ENCODE peak calls at places on chromosomes 2 and 18, in nine cellular contexts. One of them, this sample, is unnamed.

GRCh38 chr18:30945769-30946168 is 96.8 kb downstream of the DSC3 start:
- DNase-seq in NCI-H1092 treated with DMSO at 0.1 percent for 48 hours: no peak
- DNase-seq in NCI-H2029: no peak
- DNase-seq in NCI-H2081: no peak
- DNase-seq in H1: no peak
- DNase-seq in neuronal stem cell: no peak
- DNase-seq in GM03348: no peak
- DNase-seq in hippocampal formation: no peak
- DNase-seq in nephron progenitor cell: no peak
- DNase-seq in this sample: no peak

GRCh38 chr2:127541849-127542630 is 6.6 kb downstream of the MYO7B start:
- DNase-seq in NCI-H1092 treated with DMSO at 0.1 percent for 48 hours: peak; percentile 0
- DNase-seq in NCI-H2029: no peak
- DNase-seq in NCI-H2081: no peak
- DNase-seq in H1: no peak
- DNase-seq in neuronal stem cell: no peak
- DNase-seq in GM03348: peak; percentile 33
- DNase-seq in hippocampal formation: no peak
- DNase-seq in nephron progenitor cell: no peak
- DNase-seq in this sample: no peak

GRCh38 chr2:33602216-33602830 is 3.2 kb upstream of the FAM98A start:
- DNase-seq in NCI-H1092 treated with DMSO at 0.1 percent for 48 hours: no peak
- DNase-seq in NCI-H2029: no peak
- DNase-seq in NCI-H2081: no peak
- DNase-seq in H1: no peak
- DNase-seq in neuronal stem cell: no peak
- DNase-seq in GM03348: peak; percentile 62
- DNase-seq in hippocampal formation: no peak
- DNase-seq in nephron progenitor cell: no peak
- DNase-seq in this sample: no peak

GRCh38 chr2:36459725-36460137 is 104.2 kb downstream of the CRIM1 start:
- DNase-seq in NCI-H1092 treated with DMSO at 0.1 percent for 48 hours: peak; percentile 12
- DNase-seq in NCI-H2029: peak; percentile 48
- DNase-seq in NCI-H2081: no peak
- DNase-seq in H1: no peak
- DNase-seq in neuronal stem cell: peak; percentile 26
- DNase-seq in GM03348: no peak
- DNase-seq in hippocampal formation: peak; percentile 17
- DNase-seq in nephron progenitor cell: peak; percentile 12
- DNase-seq in this sample: peak; percentile 66

GRCh38 chr2:46145017-46145416 is 152.2 kb upstream of the EPAS1 start:
- DNase-seq in NCI-H1092 treated with DMSO at 0.1 percent for 48 hours: no peak
- DNase-seq in NCI-H2029: no peak
- DNase-seq in NCI-H2081: no peak
- DNase-seq in H1: no peak
- DNase-seq in neuronal stem cell: no peak
- DNase-seq in GM03348: no peak
- DNase-seq in hippocampal formation: no peak
- DNase-seq in nephron progenitor cell: no peak
- DNase-seq in this sample: no peak

GRCh38 chr2:170144758-170145157 is 33.2 kb upstream of the MYO3B start:
- DNase-seq in NCI-H1092 treated with DMSO at 0.1 percent for 48 hours: no peak
- DNase-seq in NCI-H2029: no peak
- DNase-seq in NCI-H2081: no peak
- DNase-seq in H1: no peak
- DNase-seq in neuronal stem cell: no peak
- DNase-seq in GM03348: no peak
- DNase-seq in hippocampal formation: no peak
- DNase-seq in nephron progenitor cell: no peak
- DNase-seq in this sample: no peak

GRCh38 chr18:61825386-61825785 is 67.4 kb downstream of the RNF152 start:
- DNase-seq in NCI-H1092 treated with DMSO at 0.1 percent for 48 hours: no peak
- DNase-seq in NCI-H2029: no peak
- DNase-seq in NCI-H2081: no peak
- DNase-seq in H1: no peak
- DNase-seq in neuronal stem cell: no peak
- DNase-seq in GM03348: peak; percentile 53
- DNase-seq in hippocampal formation: no peak
- DNase-seq in nephron progenitor cell: no peak
- DNase-seq in this sample: no peak

GRCh38 chr18:48453330-48454063 is 44.3 kb upstream of the ZBTB7C start:
- DNase-seq in NCI-H1092 treated with DMSO at 0.1 percent for 48 hours: no peak
- DNase-seq in NCI-H2029: no peak
- DNase-seq in NCI-H2081: no peak
- DNase-seq in H1: no peak
- DNase-seq in neuronal stem cell: no peak
- DNase-seq in GM03348: no peak
- DNase-seq in hippocampal formation: no peak
- DNase-seq in nephron progenitor cell: no peak
- DNase-seq in this sample: no peak

GRCh38 chr2:33366473-33366872 is 110.0 kb upstream of the RASGRP3 start:
- DNase-seq in NCI-H1092 treated with DMSO at 0.1 percent for 48 hours: no peak
- DNase-seq in NCI-H2029: no peak
- DNase-seq in NCI-H2081: no peak
- DNase-seq in H1: no peak
- DNase-seq in neuronal stem cell: no peak
- DNase-seq in GM03348: peak; percentile 57
- DNase-seq in hippocampal formation: peak; percentile 51
- DNase-seq in nephron progenitor cell: no peak
- DNase-seq in this sample: no peak

GRCh38 chr2:65345626-65346025 is 86.8 kb downstream of the SPRED2 start:
- DNase-seq in NCI-H1092 treated with DMSO at 0.1 percent for 48 hours: no peak
- DNase-seq in NCI-H2029: no peak
- DNase-seq in NCI-H2081: no peak
- DNase-seq in H1: no peak
- DNase-seq in neuronal stem cell: no peak
- DNase-seq in GM03348: peak; percentile 65
- DNase-seq in hippocampal formation: no peak
- DNase-seq in nephron progenitor cell: no peak
- DNase-seq in this sample: no peak

GRCh38 chr2:23510471-23510870 is 125.5 kb downstream of the KLHL29 start:
- DNase-seq in NCI-H1092 treated with DMSO at 0.1 percent for 48 hours: peak; percentile 56
- DNase-seq in NCI-H2029: peak; percentile 40
- DNase-seq in NCI-H2081: no peak
- DNase-seq in H1: no peak
- DNase-seq in neuronal stem cell: no peak
- DNase-seq in GM03348: no peak
- DNase-seq in hippocampal formation: no peak
- DNase-seq in nephron progenitor cell: no peak
- DNase-seq in this sample: no peak

GRCh38 chr2:45890094-45890646 is 238.7 kb downstream of the PRKCE start:
- DNase-seq in NCI-H1092 treated with DMSO at 0.1 percent for 48 hours: no peak
- DNase-seq in NCI-H2029: no peak
- DNase-seq in NCI-H2081: no peak
- DNase-seq in H1: no peak
- DNase-seq in neuronal stem cell: no peak
- DNase-seq in GM03348: no peak
- DNase-seq in hippocampal formation: no peak
- DNase-seq in nephron progenitor cell: no peak
- DNase-seq in this sample: no peak

GRCh38 chr18:21369146-21369545 is 127.1 kb downstream of the GREB1L start:
- DNase-seq in NCI-H1092 treated with DMSO at 0.1 percent for 48 hours: no peak
- DNase-seq in NCI-H2029: no peak
- DNase-seq in NCI-H2081: no peak
- DNase-seq in H1: no peak
- DNase-seq in neuronal stem cell: no peak
- DNase-seq in GM03348: no peak
- DNase-seq in hippocampal formation: no peak
- DNase-seq in nephron progenitor cell: no peak
- DNase-seq in this sample: no peak

GRCh38 chr2:46000660-46001059 is 296.5 kb upstream of the EPAS1 start:
- DNase-seq in NCI-H1092 treated with DMSO at 0.1 percent for 48 hours: no peak
- DNase-seq in NCI-H2029: no peak
- DNase-seq in NCI-H2081: no peak
- DNase-seq in H1: no peak
- DNase-seq in neuronal stem cell: no peak
- DNase-seq in GM03348: no peak
- DNase-seq in hippocampal formation: no peak
- DNase-seq in nephron progenitor cell: no peak
- DNase-seq in this sample: no peak